ENCODE peak calls at places on chromosome 15, in seven cellular contexts. L is activated gamma-delta T cell treated with Interleukin-2 at 50 U/mL for 16 hours; Z is activated naive CD8-positive, alpha-beta T cell treated with anti-CD3 and anti-CD28 coated beads, Interleukin-2, amount 10 ng/mL, durations not matched to agents 7 days and 5 days; A is activated CD4-positive, alpha-beta memory T cell treated with anti-CD3 and anti-CD28 coated beads, Interleukin-2, amount 10 ng/mL, durations not matched to agents 7 days and 5 days; W is stomach; M is tibial artery; E is HCT116. I is an unnamed sample.

GRCh38 chr15:61299060-61299763 is 70.1 kb upstream of the RORA start:
- DNase-seq in Z (no peak), A (no peak), E (no peak), W (no peak), L (no peak), M (no peak), I (no peak)

GRCh38 chr15:87871738-87872315 is 384.7 kb downstream of the NTRK3 start:
- DNase-seq in A (no peak), Z (no peak), E (no peak), W (no peak), L (no peak), M (no peak), I (no peak)

GRCh38 chr15:78906310-78906608 is 33.6 kb downstream of the MORF4L1 start:
- DNase-seq in W (peak), A (no peak), L (no peak), E (no peak), Z (no peak), M (peak), I (no peak)

GRCh38 chr15:43934480-43934879 is 107.7 kb downstream of the WDR76 start:
- DNase-seq in L (no peak), M (no peak), Z (no peak), W (no peak), E (no peak), A (no peak), I (no peak)

GRCh38 chr15:91562698-91563097 is 290.8 kb upstream of the SLCO3A1 start:
- DNase-seq in W (no peak), M (no peak), Z (no peak), L (no peak), E (no peak), A (no peak), I (no peak)

GRCh38 chr15:42184313-42184712 is 23.8 kb downstream of the VPS39 start:
- DNase-seq in A (no peak), L (no peak), W (no peak), Z (no peak), E (no peak), M (no peak), I (no peak)

GRCh38 chr15:63909819-63910437 is 76.2 kb upstream of the HERC1 start:
- DNase-seq in M (peak), A (no peak), Z (no peak), L (no peak), E (no peak), W (no peak), I (peak)

GRCh38 chr15:39785806-39786205 is 3.2 kb upstream of the FSIP1 start:
- DNase-seq in L (no peak), Z (no peak), W (no peak), A (no peak), M (no peak), E (no peak), I (no peak)

GRCh38 chr15:43912991-43913927 is 86.5 kb downstream of the WDR76 start:
- DNase-seq in Z (no peak), E (peak), W (no peak), L (no peak), M (peak), A (no peak), I (peak)

GRCh38 chr15:26352406-26352805 is 420.5 kb downstream of the GABRB3 start:
- DNase-seq in Z (no peak), W (no peak), E (no peak), A (no peak), L (no peak), M (no peak), I (no peak)

GRCh38 chr15:65818927-65819562 is 27.0 kb upstream of the DENND4A start:
- DNase-seq in Z (no peak), A (no peak), L (no peak), M (no peak), E (no peak), W (no peak), I (no peak)

GRCh38 chr15:48360841-48361240 is 29.6 kb downstream of the DUT start:
- DNase-seq in A (no peak), E (peak), Z (no peak), L (no peak), W (no peak), M (no peak), I (no peak)

GRCh38 chr15:80070840-80071239 is 11.4 kb downstream of the ZFAND6 start:
- DNase-seq in L (no peak), M (no peak), W (no peak), A (no peak), Z (no peak), E (no peak), I (no peak)

GRCh38 chr15:70609919-70610318 is 153.4 kb downstream of the UACA start:
- DNase-seq in A (no peak), L (no peak), M (no peak), Z (no peak), W (no peak), E (no peak), I (peak)

GRCh38 chr15:89139613-89140499 is 51.6 kb downstream of the ABHD2 start:
- DNase-seq in E (no peak), Z (no peak), M (peak), A (no peak), W (no peak), L (no peak), I (no peak)

I was measured in ovary.